ENCODE peak calls at places on chromosomes 5 and 9, in six cellular contexts. G is caudate nucleus; L is neuronal stem cell; M is CD8-positive, alpha-beta T cell; X is uterus; E is upper lobe of right lung. Z is an unnamed sample.

GRCh38 chr5:90201923-90202322 is 207.6 kb downstream of the CETN3 start:
- DNase-seq in G (no peak), M (no peak), E (no peak), L (no peak), X (no peak), Z (no peak)

GRCh38 chr9:114311571-114312512 is 11.1 kb upstream of the ORM1 start:
- DNase-seq in M (no peak), L (no peak), E (peak), G (no peak), X (peak), Z (no peak)

GRCh38 chr5:66840527-66841013 is 244.4 kb downstream of the MAST4 start:
- DNase-seq in L (no peak), M (no peak), E (no peak), G (no peak), X (no peak), Z (no peak)

GRCh38 chr5:114311943-114312342 is 49.9 kb upstream of the KCNN2 start:
- DNase-seq in M (no peak), G (no peak), E (no peak), X (no peak), L (peak), Z (no peak)

GRCh38 chr5:72238712-72239445 is 81.2 kb downstream of the MRPS27 start:
- DNase-seq in E (no peak), X (no peak), G (no peak), M (no peak), L (no peak), Z (no peak)

GRCh38 chr9:120490888-120491595 is 88.9 kb downstream of the CDK5RAP2 start:
- DNase-seq in L (no peak), E (no peak), X (no peak), M (no peak), G (no peak), Z (no peak)

GRCh38 chr5:41878598-41879305 is 8.5 kb upstream of the OXCT1 start:
- DNase-seq in X (no peak), M (no peak), L (no peak), E (no peak), G (no peak), Z (no peak)

GRCh38 chr5:157571357-157571827 is 4.2 kb downstream of the ADAM19 start:
- DNase-seq in X (no peak), M (no peak), L (no peak), G (no peak), E (no peak), Z (no peak)

GRCh38 chr9:84386753-84387152 is 46.2 kb upstream of the SLC28A3 start:
- DNase-seq in G (no peak), X (no peak), M (no peak), E (no peak), L (no peak), Z (no peak)

GRCh38 chr5:83688321-83688720 is 32.3 kb downstream of the HAPLN1 start:
- DNase-seq in L (no peak), G (no peak), X (no peak), M (no peak), E (no peak), Z (no peak)

GRCh38 chr5:22850981-22851380 is 2.2 kb downstream of the CDH12 start:
- DNase-seq in M (no peak), G (no peak), X (no peak), E (no peak), L (no peak), Z (no peak)

GRCh38 chr9:106376689-106377088 is 486.3 kb upstream of the ZNF462 start:
- DNase-seq in G (no peak), E (no peak), L (no peak), X (no peak), M (no peak), Z (no peak)

GRCh38 chr9:133103183-133103986 is 17.7 kb downstream of the RALGDS start:
- DNase-seq in X (peak), L (peak), G (peak), M (peak), E (peak), Z (peak)

GRCh38 chr9:136137321-136138054 is 18.8 kb upstream of the TMEM250 start:
- DNase-seq in E (no peak), G (no peak), L (no peak), X (no peak), M (no peak), Z (no peak)

GRCh38 chr9:93345630-93346239 is 105.8 kb upstream of the FAM120A start:
- DNase-seq in M (no peak), E (no peak), L (peak), G (no peak), X (no peak), Z (no peak)

GRCh38 chr5:140011297-140011802 is 31.7 kb downstream of the NRG2 start:
- DNase-seq in G (no peak), M (no peak), L (no peak), E (no peak), X (no peak), Z (no peak)

GRCh38 chr5:61275841-61276240 is 56.2 kb upstream of the ZSWIM6 start:
- DNase-seq in G (peak), X (no peak), M (no peak), E (peak), L (no peak), Z (peak)

GRCh38 chr5:149517461-149518122 is 33.6 kb downstream of the CSNK1A1 start:
- DNase-seq in L (no peak), X (no peak), G (no peak), M (no peak), E (no peak), Z (peak)

GRCh38 chr5:116577064-116577788 is 2.6 kb upstream of the SEMA6A start:
- DNase-seq in L (no peak), E (no peak), X (no peak), M (no peak), G (no peak), Z (no peak)

GRCh38 chr9:134365791-134366222 is 39.6 kb downstream of the RXRA start:
- DNase-seq in L (peak), G (no peak), X (peak), M (no peak), E (no peak), Z (no peak)

GRCh38 chr5:144318460-144318859 is 147.8 kb downstream of the KCTD16 start:
- DNase-seq in G (no peak), M (no peak), L (no peak), E (no peak), X (no peak), Z (no peak)

GRCh38 chr9:131433302-131433854 is 39.5 kb downstream of the PRRC2B start:
- DNase-seq in M (no peak), G (no peak), L (no peak), X (no peak), E (peak), Z (no peak)

GRCh38 chr5:146877783-146878470 is 630 bp downstream of the PPP2R2B start:
- DNase-seq in G (peak), M (peak), X (no peak), L (peak), E (peak), Z (no peak)

GRCh38 chr5:132468665-132469379 is 21.8 kb downstream of the IRF1 start:
- DNase-seq in L (no peak), M (no peak), G (no peak), X (peak), E (peak), Z (no peak)

GRCh38 chr5:85278193-85278592 is 893.5 kb upstream of the EDIL3 start:
- DNase-seq in X (no peak), L (no peak), M (no peak), G (no peak), E (no peak), Z (no peak)

GRCh38 chr9:93549636-93550035 is 26.7 kb upstream of the PHF2 start:
- DNase-seq in G (no peak), X (no peak), E (no peak), L (no peak), M (no peak), Z (no peak)

GRCh38 chr5:115551415-115551814 is 6.8 kb upstream of the FEM1C start:
- DNase-seq in G (no peak), X (no peak), L (no peak), M (no peak), E (no peak), Z (no peak)

GRCh38 chr5:120465281-120465961 is 1.3 kb downstream of the PRR16 start:
- DNase-seq in X (peak), M (no peak), E (peak), G (no peak), L (peak), Z (no peak)

GRCh38 chr9:37066139-37066725 is 32.2 kb upstream of the PAX5 start:
- DNase-seq in E (no peak), X (no peak), L (no peak), G (no peak), M (no peak), Z (no peak)

GRCh38 chr9:37760416-37761165 is 7.0 kb downstream of the TRMT10B start:
- DNase-seq in G (no peak), X (no peak), E (no peak), M (no peak), L (no peak), Z (no peak)

GRCh38 chr9:37026936-37027581 is 7.0 kb downstream of the PAX5 start:
- DNase-seq in G (no peak), L (no peak), X (no peak), M (no peak), E (no peak), Z (no peak)

GRCh38 chr9:108033976-108034964 is 544.7 kb upstream of the KLF4 start:
- DNase-seq in M (no peak), G (peak), X (peak), E (no peak), L (no peak), Z (no peak)

GRCh38 chr5:14595189-14595588 is 13.6 kb downstream of the OTULINL start:
- DNase-seq in E (no peak), M (peak), X (no peak), L (no peak), G (no peak), Z (no peak)

GRCh38 chr5:78534148-78535009 is 114.2 kb downstream of the LHFPL2 start:
- DNase-seq in L (no peak), X (peak), M (no peak), G (no peak), E (peak), Z (no peak)

GRCh38 chr5:179235416-179236400 is 109.6 kb downstream of the ADAMTS2 start:
- DNase-seq in G (no peak), X (no peak), L (no peak), M (no peak), E (peak), Z (no peak)

GRCh38 chr5:21574429-21574828 is 1278.7 kb downstream of the CDH12 start:
- DNase-seq in E (no peak), M (no peak), L (no peak), X (no peak), G (no peak), Z (no peak)

GRCh38 chr5:59673438-59674058 is 220.0 kb downstream of the PDE4D start:
- DNase-seq in L (peak), X (no peak), E (no peak), G (no peak), M (no peak), Z (no peak)

GRCh38 chr5:151213803-151214613 is 9.9 kb downstream of the CCDC69 start:
- DNase-seq in G (no peak), L (no peak), M (peak), E (peak), X (peak), Z (no peak)

GRCh38 chr5:108381034-108381954 is 604 bp downstream of the FBXL17 start:
- DNase-seq in X (peak), L (peak), M (peak), G (peak), E (peak), Z (peak)

GRCh38 chr5:126053630-126054029 is 369.6 kb upstream of the GRAMD2B start:
- DNase-seq in E (no peak), M (no peak), G (no peak), X (no peak), L (no peak), Z (no peak)

GRCh38 chr5:126056362-126056761 is 366.8 kb upstream of the GRAMD2B start:
- DNase-seq in L (no peak), E (no peak), X (no peak), M (no peak), G (no peak), Z (no peak)

GRCh38 chr5:126056851-126057622 is 366.2 kb upstream of the GRAMD2B start:
- DNase-seq in M (no peak), L (no peak), X (no peak), G (no peak), E (no peak), Z (no peak)

GRCh38 chr5:126054593-126055347 is 368.4 kb upstream of the GRAMD2B start:
- DNase-seq in X (no peak), M (no peak), L (no peak), E (no peak), G (no peak), Z (no peak)

GRCh38 chr5:126055348-126055729 is 367.9 kb upstream of the GRAMD2B start:
- DNase-seq in X (no peak), L (no peak), E (no peak), M (no peak), G (no peak), Z (no peak)
- H3K27ac ChIP-seq in X (no peak), L (no peak), E (no peak), M (no peak), G (no peak), Z (no peak)

GRCh38 chr5:3020426-3020825 is 268.9 kb upstream of the IRX2 start:
- DNase-seq in G (no peak), X (no peak), E (no peak), M (peak), L (no peak), Z (no peak)

GRCh38 chr5:3024126-3024525 is 272.6 kb upstream of the IRX2 start:
- DNase-seq in E (no peak), X (no peak), L (no peak), M (peak), G (no peak), Z (no peak)

GRCh38 chr5:3024541-3024940 is 273.1 kb upstream of the IRX2 start:
- DNase-seq in G (no peak), L (no peak), M (no peak), X (no peak), E (no peak), Z (no peak)

GRCh38 chr5:3023678-3024077 is 272.2 kb upstream of the IRX2 start:
- DNase-seq in E (no peak), L (no peak), G (no peak), M (peak), X (no peak), Z (no peak)

DNA sequence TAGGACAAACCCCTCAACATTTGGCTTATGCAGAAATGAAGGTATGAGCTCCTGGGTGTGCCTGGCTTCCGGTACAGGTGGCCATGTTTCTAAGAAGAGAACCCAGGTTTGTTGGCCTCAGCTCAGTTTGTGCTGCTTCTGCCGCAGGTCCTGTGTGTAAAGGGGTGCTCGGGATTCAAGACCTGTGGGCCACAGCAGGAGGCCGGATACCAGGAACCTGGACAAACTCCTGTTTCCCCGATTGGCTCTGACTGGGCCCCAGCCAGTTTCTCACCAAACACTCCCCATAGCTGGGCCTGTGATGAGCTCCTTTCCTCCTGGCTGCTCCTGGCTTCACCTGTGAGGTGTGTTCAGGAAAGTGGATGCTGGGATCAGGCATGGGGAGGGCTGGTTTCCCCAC is 271.2 kb upstream of the IRX2 start:
- DNase-seq in E (no peak), M (peak), G (no peak), L (no peak), X (no peak), Z (no peak)
- H3K27ac ChIP-seq in E (no peak), M (no peak), G (no peak), L (no peak), X (no peak), Z (no peak)

DNA sequence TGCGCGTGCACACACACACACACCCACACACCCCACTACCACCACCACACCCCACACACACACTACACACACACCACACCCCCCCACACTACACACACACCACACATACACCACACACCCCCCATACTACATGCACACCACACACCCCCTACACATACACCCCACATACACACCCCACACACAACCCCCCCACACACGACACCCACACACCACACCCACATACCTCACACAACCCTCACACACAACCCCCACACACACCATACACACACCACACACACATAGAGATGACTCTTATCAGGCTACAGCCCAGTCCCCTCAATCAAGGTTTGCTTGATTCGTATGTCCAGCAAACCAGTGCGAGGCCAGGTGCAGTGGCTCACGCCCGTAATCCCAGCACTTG is 25.7 kb downstream of the SLC46A2 start:
- DNase-seq in X (no peak), G (no peak), E (no peak), L (no peak), M (no peak), Z (no peak)
- H3K27ac ChIP-seq in X (no peak), G (no peak), E (no peak), L (no peak), M (no peak), Z (no peak)

DNA sequence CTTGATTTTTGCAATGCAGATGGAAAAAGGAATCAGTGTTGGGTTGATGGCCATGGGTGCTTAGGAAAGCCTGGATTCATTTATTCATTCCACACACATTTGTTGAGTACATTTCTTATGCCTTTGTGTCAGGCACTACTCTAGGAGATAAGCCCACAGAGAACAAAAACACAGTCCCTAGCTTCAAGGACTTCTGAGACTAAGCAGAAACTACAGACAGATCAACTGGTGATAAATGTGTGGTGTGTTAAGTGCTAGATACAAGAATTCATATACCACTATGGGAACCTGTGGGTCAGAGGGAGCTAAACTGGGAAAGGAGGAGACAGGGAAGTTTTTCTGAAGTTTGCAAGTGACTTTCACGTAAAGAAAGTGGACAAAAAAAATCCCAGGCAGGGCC is 119.9 kb downstream of the CEMIP2 start:
- DNase-seq in E (no peak), L (no peak), X (no peak), G (no peak), M (no peak), Z (no peak)
- H3K27ac ChIP-seq in E (no peak), L (no peak), X (no peak), G (no peak), M (no peak), Z (no peak)

DNA sequence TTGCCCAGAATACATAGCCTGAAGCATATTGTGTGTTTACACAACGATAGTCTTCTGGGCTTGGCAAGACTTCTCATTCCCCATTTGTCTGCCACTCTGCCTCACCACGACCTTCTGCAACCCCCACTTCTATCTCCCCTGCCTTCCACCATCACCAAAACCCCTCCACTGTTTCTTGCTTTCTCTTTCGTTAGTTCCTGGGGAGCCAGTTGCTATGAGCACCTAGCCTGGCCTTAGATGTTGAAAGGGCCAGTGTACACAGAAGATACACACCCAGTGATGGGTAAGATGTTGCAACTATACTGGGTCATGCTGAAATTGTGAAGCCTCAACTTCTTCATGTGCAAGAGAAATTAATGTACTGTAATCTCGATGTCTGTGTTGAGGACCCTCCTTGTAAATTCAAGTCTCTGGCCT is 961 bp upstream of the RNF145 start:
- DNase-seq in E (no peak), M (no peak), G (no peak), X (no peak), L (no peak), Z (no peak)
- H3K27ac ChIP-seq in E (peak), M (no peak), G (peak), X (no peak), L (no peak), Z (no peak)

GRCh38 chr5:68265347-68265746 is 49.8 kb downstream of the PIK3R1 start:
- DNase-seq in L (no peak), X (no peak), E (no peak), G (no peak), M (no peak), Z (no peak)
- H3K27ac ChIP-seq in L (no peak), X (peak), E (peak), G (no peak), M (no peak), Z (no peak)

DNA sequence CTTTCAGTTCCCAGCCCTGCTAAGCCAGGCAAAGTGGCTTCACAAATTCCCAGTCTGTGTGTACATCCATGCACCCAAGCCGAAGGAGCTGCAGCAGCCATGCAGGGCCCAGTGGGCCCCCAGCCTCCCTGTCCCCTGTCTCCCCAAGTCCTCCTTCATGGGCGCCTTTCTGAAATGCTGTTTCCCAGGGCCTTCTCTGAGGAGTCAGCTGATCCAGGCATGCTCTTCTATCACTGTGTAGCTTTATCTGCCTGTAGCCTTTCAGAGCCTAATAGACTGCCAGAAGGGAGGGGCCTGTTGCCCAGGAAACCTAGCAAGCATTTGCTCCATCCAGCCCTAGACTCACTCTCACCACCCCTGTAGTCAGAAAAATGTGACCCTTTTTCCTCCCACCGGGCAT is 47.5 kb upstream of the SHC3 start:
- DNase-seq in G (no peak), M (no peak), L (peak), E (no peak), X (peak), Z (no peak)
- H3K27ac ChIP-seq in G (peak), M (no peak), L (peak), E (no peak), X (peak), Z (no peak)

GRCh38 chr9:20980713-20981481 is 50.5 kb downstream of the HACD4 start:
- DNase-seq in L (no peak), G (no peak), M (no peak), E (no peak), X (no peak), Z (no peak)
- H3K27ac ChIP-seq in L (no peak), G (peak), M (no peak), E (peak), X (no peak), Z (no peak)

GRCh38 chr9:130193119-130193518 is 20.9 kb downstream of the NCS1 start:
- DNase-seq in X (no peak), L (no peak), M (no peak), E (no peak), G (no peak), Z (no peak)

GRCh38 chr9:130195638-130196037 is 23.4 kb downstream of the NCS1 start:
- DNase-seq in G (no peak), L (no peak), E (no peak), M (no peak), X (no peak), Z (no peak)

GRCh38 chr9:130194406-130194932 is 22.3 kb downstream of the NCS1 start:
- DNase-seq in L (no peak), G (no peak), M (no peak), X (no peak), E (no peak), Z (no peak)

GRCh38 chr9:130192600-130192999 is 20.4 kb downstream of the NCS1 start:
- DNase-seq in E (no peak), M (no peak), L (no peak), G (no peak), X (no peak), Z (no peak)

GRCh38 chr9:130193531-130194405 is 21.6 kb downstream of the NCS1 start:
- DNase-seq in E (no peak), G (no peak), L (no peak), M (no peak), X (no peak), Z (no peak)
- H3K27ac ChIP-seq in E (no peak), G (peak), L (peak), M (no peak), X (peak), Z (no peak)

Z was measured in substantia nigra.